ENCODE peak calls at places on chromosomes 2 and 18, in eight cellular contexts. H is GM23248, C is thyroid gland, K is cardiac fibroblast, R is GM12865, O is Karpas-422, N is body of pancreas, Y is heart right ventricle. U is an unnamed sample.
A peak's percentile ranks its signal among the peaks of the same experiment; 100 is the strongest.

GRCh38 chr2:8643996-8644356 is 37.9 kb upstream of the ID2 start:
- DNase-seq in H (no peak), C (no peak), K (no peak), R (no peak), O (no peak), N (no peak), Y (no peak), U (no peak)

GRCh38 chr2:241878007-241878970 is 8.8 kb downstream of the RTP5 start:
- DNase-seq in H (peak; percentile 82), C (peak; percentile 77), K (peak; percentile 80), R (peak; percentile 81), O (peak; percentile 94), N (peak; percentile 76), Y (peak; percentile 59), U (peak; percentile 64)

GRCh38 chr2:103496850-103497249 is 735.0 kb downstream of the TMEM182 start:
- DNase-seq in H (peak; percentile 0), C (no peak), K (no peak), R (no peak), O (no peak), N (no peak), Y (no peak), U (no peak)

GRCh38 chr2:216657086-216657855 is 24.1 kb downstream of the IGFBP2 start:
- DNase-seq in H (no peak), C (no peak), K (no peak), R (no peak), O (no peak), N (no peak), Y (no peak), U (no peak)

GRCh38 chr2:207819839-207820784 is 50.4 kb upstream of the FZD5 start:
- DNase-seq in H (no peak), C (peak; percentile 60), K (no peak), R (no peak), O (no peak), N (peak; percentile 74), Y (no peak), U (no peak)

GRCh38 chr18:28015671-28016070 is 161.3 kb downstream of the CDH2 start:
- DNase-seq in H (no peak), C (no peak), K (no peak), R (no peak), O (no peak), N (no peak), Y (no peak), U (no peak)

GRCh38 chr2:36993841-36994620 is 27.7 kb upstream of the STRN start:
- DNase-seq in H (peak; percentile 47), C (no peak), K (peak; percentile 1), R (no peak), O (no peak), N (no peak), Y (no peak), U (no peak)

GRCh38 chr18:13239557-13239956 is 21.0 kb downstream of the LDLRAD4 start:
- DNase-seq in H (no peak), C (no peak), K (no peak), R (no peak), O (no peak), N (peak; percentile 7), Y (no peak), U (no peak)

GRCh38 chr18:3384664-3385189 is 65.2 kb upstream of the TGIF1 start:
- DNase-seq in H (no peak), C (no peak), K (no peak), R (peak; percentile 58), O (no peak), N (no peak), Y (no peak), U (no peak)

GRCh38 chr2:240595381-240596079 is 9.0 kb downstream of the CAPN10 start:
- DNase-seq in H (peak; percentile 31), C (peak; percentile 0), K (no peak), R (peak; percentile 25), O (peak; percentile 70), N (no peak), Y (no peak), U (no peak)

GRCh38 chr2:237022533-237022932 is 63.2 kb upstream of the COPS8 start:
- DNase-seq in H (no peak), C (no peak), K (no peak), R (no peak), O (no peak), N (no peak), Y (no peak), U (no peak)

GRCh38 chr2:239263937-239264837 is 136.6 kb downstream of the HDAC4 start:
- DNase-seq in H (peak; percentile 38), C (no peak), K (peak; percentile 66), R (no peak), O (peak; percentile 58), N (no peak), Y (no peak), U (no peak)

GRCh38 chr2:9378433-9379371 is 44.6 kb downstream of the ITGB1BP1 start:
- DNase-seq in H (peak; percentile 95), C (peak; percentile 36), K (peak; percentile 81), R (no peak), O (no peak), N (peak; percentile 28), Y (peak; percentile 88), U (no peak)

GRCh38 chr2:162037028-162037795 is 36.8 kb downstream of the DPP4 start:
- DNase-seq in H (peak; percentile 7), C (no peak), K (peak; percentile 28), R (no peak), O (no peak), N (no peak), Y (no peak), U (no peak)

GRCh38 chr2:173997779-173998178 is 32.6 kb upstream of the SP3 start:
- DNase-seq in H (no peak), C (peak; percentile 74), K (peak; percentile 65), R (no peak), O (no peak), N (peak; percentile 39), Y (no peak), U (no peak)

GRCh38 chr2:238270606-238271005 is 17.8 kb downstream of the PER2 start:
- DNase-seq in H (no peak), C (no peak), K (no peak), R (no peak), O (no peak), N (no peak), Y (no peak), U (no peak)

GRCh38 chr2:102129082-102129481 is 13.5 kb upstream of the IL1R1 start:
- DNase-seq in H (no peak), C (no peak), K (no peak), R (no peak), O (no peak), N (no peak), Y (no peak), U (no peak)
- H3K4me3 ChIP-seq in H (no peak overlapping the region), C (no peak overlapping the region), K (no peak overlapping the region), R (no peak overlapping the region), O (no peak overlapping the region), N (no peak overlapping the region), Y (no peak overlapping the region), U (no peak overlapping the region)

DNA sequence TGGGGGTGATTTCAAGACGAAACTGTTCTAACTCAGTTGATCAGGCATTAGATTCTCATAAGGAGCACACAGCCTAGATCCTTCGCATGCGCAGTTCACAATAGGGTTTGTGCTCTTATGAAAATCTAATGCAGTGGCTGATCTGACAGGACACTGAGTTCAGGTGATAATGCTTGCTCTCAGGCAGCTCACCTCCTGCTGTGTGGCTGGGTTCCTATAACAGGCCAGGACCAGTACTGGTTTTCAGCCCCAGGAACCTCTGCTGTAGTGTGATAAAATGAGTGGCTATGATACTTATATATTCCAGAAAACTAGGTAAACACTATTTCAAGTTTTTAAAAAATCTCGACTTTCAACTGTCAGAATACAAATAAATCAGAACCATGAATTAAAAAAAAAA is 271.4 kb downstream of the GALNT13 start:
- DNase-seq in H (peak; percentile 2), C (no peak), K (no peak), R (no peak), O (no peak), N (no peak), Y (no peak), U (no peak)
- H3K4me3 ChIP-seq in H (no peak overlapping the region), C (no peak overlapping the region), K (no peak overlapping the region), R (no peak overlapping the region), O (no peak overlapping the region), N (no peak overlapping the region), Y (no peak overlapping the region), U (no peak overlapping the region)

DNA sequence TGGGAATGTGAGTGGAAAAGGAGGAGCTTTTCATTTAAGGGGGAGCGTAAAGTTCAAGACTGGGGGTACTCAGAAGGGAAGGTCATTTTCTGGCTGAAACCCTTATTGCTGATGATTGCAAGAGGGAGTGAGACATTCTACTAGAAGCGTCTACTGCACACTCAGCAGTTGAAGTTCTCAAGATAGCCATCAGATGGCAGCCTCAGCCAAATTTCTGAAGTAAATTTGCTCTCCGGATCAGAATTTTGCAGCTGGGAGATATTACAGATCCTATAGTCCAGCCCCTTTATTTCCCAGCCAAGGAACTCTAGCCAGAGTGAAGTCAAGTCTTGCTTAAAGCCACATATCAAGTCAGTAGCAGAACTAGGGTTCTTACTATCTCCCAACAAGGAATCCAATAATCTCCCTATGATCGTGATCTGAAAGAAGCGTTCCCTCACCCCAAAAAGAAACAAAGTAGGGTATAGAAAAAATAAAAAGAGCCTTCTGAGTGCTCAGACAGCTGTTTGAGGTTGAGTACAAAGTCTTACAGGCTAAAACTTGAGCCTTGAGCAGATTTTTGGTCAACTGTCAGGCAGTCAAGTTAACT is 24.0 kb downstream of the RAX start:
- DNase-seq in H (peak; percentile 90), C (peak; percentile 52), K (peak; percentile 92), R (peak; percentile 62), O (peak; percentile 83), N (peak; percentile 64), Y (peak; percentile 42), U (peak; percentile 37)
- H3K4me3 ChIP-seq in H (no peak overlapping the region), C (no peak overlapping the region), K (no peak overlapping the region), R (no peak overlapping the region), O (no peak overlapping the region), N (no peak overlapping the region), Y (no peak overlapping the region), U (no peak overlapping the region)

GRCh38 chr2:219630770-219631405 is 3.5 kb downstream of the SLC4A3 start:
- DNase-seq in H (no peak), C (no peak), K (no peak), R (no peak), O (no peak), N (peak; percentile 12), Y (peak; percentile 90), U (no peak)

GRCh38 chr2:219629976-219630695 is 2.7 kb downstream of the SLC4A3 start:
- DNase-seq in H (peak; percentile 39), C (no peak), K (no peak), R (no peak), O (no peak), N (no peak), Y (peak; percentile 77), U (no peak)

GRCh38 chr2:219631925-219632757 is 4.7 kb downstream of the SLC4A3 start:
- DNase-seq in H (no peak), C (no peak), K (no peak), R (no peak), O (no peak), N (peak; percentile 10), Y (peak; percentile 11), U (no peak)

GRCh38 chr2:219632758-219633101 is 5.3 kb downstream of the SLC4A3 start:
- DNase-seq in H (no peak), C (no peak), K (no peak), R (no peak), O (no peak), N (peak; percentile 9), Y (peak; percentile 6), U (no peak)

DNA sequence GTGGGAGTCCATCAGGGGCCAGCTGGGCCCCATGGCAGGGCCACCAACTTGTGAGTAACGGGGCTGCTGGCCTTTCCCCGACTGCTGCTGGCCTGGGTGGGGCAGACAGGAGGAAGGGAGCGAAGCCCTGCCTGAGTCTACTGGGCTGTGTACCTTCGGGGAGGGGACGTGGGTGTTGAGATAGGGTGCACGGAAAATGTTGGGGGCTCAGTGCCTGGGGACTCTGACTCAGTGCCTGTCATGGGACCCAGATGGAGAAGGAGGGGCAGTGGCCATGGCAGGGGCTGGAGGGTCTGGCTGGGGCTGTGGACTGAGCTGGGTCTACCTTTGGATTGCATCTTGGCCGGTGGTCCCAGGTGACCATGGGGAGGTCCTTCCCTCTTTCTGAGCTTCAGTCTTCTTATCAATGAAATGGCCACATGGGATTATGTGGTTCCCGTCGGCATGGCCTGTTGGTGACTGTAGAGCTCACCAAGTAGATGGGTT is 4.0 kb downstream of the SLC4A3 start:
- DNase-seq in H (no peak), C (no peak), K (no peak), R (no peak), O (no peak), N (no peak), Y (peak; percentile 4), U (no peak)
- H3K4me3 ChIP-seq in H (no peak overlapping the region), C (no peak overlapping the region), K (no peak overlapping the region), R (no peak overlapping the region), O (no peak overlapping the region), N (no peak overlapping the region), Y (peak overlapping the region; percentile 51), U (no peak overlapping the region)

U was measured in Jurkat, Clone E6-1.